ENCODE peak calls at places on chromosomes 6 and 20, in nine cellular contexts. W, C, Y, U, A, N, F, J and H are unnamed samples.

GRCh38 chr6:21188505-21189223 is 404.9 kb upstream of the SOX4 start:
- DNase-seq in W (no peak), C (no peak), Y (no peak), U (no peak), A (no peak), N (no peak), F (no peak), J (peak; percentile 16), H (no peak)

GRCh38 chr6:133756046-133756445 is 132.9 kb upstream of the TCF21 start:
- DNase-seq in W (no peak), C (no peak), Y (no peak), U (no peak), A (no peak), N (no peak), F (peak; percentile 89), J (peak; percentile 62), H (peak; percentile 85)

GRCh38 chr6:97842536-97842935 is 559.5 kb upstream of the MMS22L start:
- DNase-seq in W (no peak), C (no peak), Y (no peak), U (no peak), A (no peak), N (peak; percentile 1), F (no peak), J (no peak), H (peak; percentile 70)

GRCh38 chr6:134145786-134146185 is 93.4 kb upstream of the SLC2A12 start:
- DNase-seq in W (no peak), C (no peak), Y (no peak), U (no peak), A (no peak), N (no peak), F (peak; percentile 59), J (peak; percentile 40), H (peak; percentile 64)

GRCh38 chr20:52219441-52219840 is 27.9 kb upstream of the ZFP64 start:
- DNase-seq in W (no peak), C (no peak), Y (no peak), U (no peak), A (peak; percentile 47), N (no peak), F (no peak), J (no peak), H (no peak)

GRCh38 chr6:128495536-128496333 is 24.7 kb downstream of the PTPRK start:
- DNase-seq in W (no peak), C (no peak), Y (no peak), U (no peak), A (no peak), N (no peak), F (no peak), J (no peak), H (no peak)

GRCh38 chr20:60869626-60870025 is 382.4 kb upstream of the CDH4 start:
- DNase-seq in W (no peak), C (no peak), Y (no peak), U (no peak), A (no peak), N (no peak), F (no peak), J (no peak), H (peak; percentile 19)

GRCh38 chr6:70834520-70834919 is 122.3 kb downstream of the B3GAT2 start:
- DNase-seq in W (no peak), C (no peak), Y (no peak), U (no peak), A (no peak), N (peak; percentile 12), F (peak; percentile 36), J (peak; percentile 45), H (peak; percentile 12)

GRCh38 chr6:116190550-116190949 is 63.3 kb downstream of the TSPYL4 start:
- DNase-seq in W (no peak), C (no peak), Y (no peak), U (no peak), A (no peak), N (no peak), F (peak; percentile 80), J (peak; percentile 92), H (peak; percentile 74)

GRCh38 chr20:14498809-14499208 is 161.4 kb upstream of the FLRT3 start:
- DNase-seq in W (peak; percentile 9), C (no peak), Y (no peak), U (no peak), A (peak; percentile 52), N (no peak), F (no peak), J (no peak), H (no peak)

GRCh38 chr6:149249370-149250357 is 67.8 kb upstream of the TAB2 start:
- DNase-seq in W (no peak), C (no peak), Y (no peak), U (no peak), A (no peak), N (no peak), F (peak; percentile 21), J (no peak), H (no peak)

GRCh38 chr20:21183722-21184121 is 57.8 kb downstream of the KIZ start:
- DNase-seq in W (no peak), C (no peak), Y (no peak), U (no peak), A (no peak), N (peak; percentile 45), F (peak; percentile 22), J (no peak), H (peak; percentile 62)

GRCh38 chr6:36727491-36728021 is 29.9 kb downstream of the RAB44 start:
- DNase-seq in W (no peak), C (no peak), Y (no peak), U (peak; percentile 16), A (no peak), N (no peak), F (peak; percentile 23), J (peak; percentile 42), H (peak; percentile 37)

GRCh38 chr6:37653933-37654565 is 43.6 kb downstream of the MDGA1 start:
- DNase-seq in W (no peak), C (no peak), Y (no peak), U (no peak), A (peak; percentile 83), N (peak; percentile 35), F (peak; percentile 72), J (peak; percentile 39), H (peak; percentile 65)

GRCh38 chr20:2386516-2387179 is 5.9 kb downstream of the TGM6 start:
- DNase-seq in W (no peak), C (no peak), Y (no peak), U (no peak), A (peak; percentile 57), N (peak; percentile 18), F (peak; percentile 34), J (peak; percentile 29), H (peak; percentile 43)

GRCh38 chr20:2800590-2801458 is at the start of gene CPXM1:
- DNase-seq in W (peak; percentile 66), C (no peak), Y (no peak), U (no peak), A (peak; percentile 93), N (no peak), F (no peak), J (no peak), H (peak; percentile 6)

GRCh38 chr6:149896491-149896890 is 1.4 kb downstream of the RAET1E start:
- DNase-seq in W (no peak), C (no peak), Y (no peak), U (no peak), A (no peak), N (peak; percentile 48), F (peak; percentile 55), J (peak; percentile 29), H (peak; percentile 58)

GRCh38 chr6:156390621-156391378 is 386.4 kb upstream of the ARID1B start:
- DNase-seq in W (no peak), C (no peak), Y (no peak), U (no peak), A (peak; percentile 64), N (no peak), F (no peak), J (no peak), H (no peak)

GRCh38 chr6:90414352-90414751 is 117.7 kb upstream of the BACH2 start:
- DNase-seq in W (no peak), C (no peak), Y (no peak), U (no peak), A (peak; percentile 34), N (no peak), F (no peak), J (no peak), H (no peak)

GRCh38 chr6:90413396-90413795 is 116.8 kb upstream of the BACH2 start:
- DNase-seq in W (no peak), C (no peak), Y (no peak), U (no peak), A (peak; percentile 62), N (no peak), F (no peak), J (no peak), H (no peak)

GRCh38 chr6:90415178-90415577 is 118.5 kb upstream of the BACH2 start:
- DNase-seq in W (no peak), C (no peak), Y (no peak), U (no peak), A (peak; percentile 30), N (no peak), F (no peak), J (no peak), H (no peak)

GRCh38 chr6:90412538-90413369 is 116.1 kb upstream of the BACH2 start:
- DNase-seq in W (no peak), C (no peak), Y (no peak), U (no peak), A (peak; percentile 72), N (no peak), F (no peak), J (no peak), H (no peak)

DNA sequence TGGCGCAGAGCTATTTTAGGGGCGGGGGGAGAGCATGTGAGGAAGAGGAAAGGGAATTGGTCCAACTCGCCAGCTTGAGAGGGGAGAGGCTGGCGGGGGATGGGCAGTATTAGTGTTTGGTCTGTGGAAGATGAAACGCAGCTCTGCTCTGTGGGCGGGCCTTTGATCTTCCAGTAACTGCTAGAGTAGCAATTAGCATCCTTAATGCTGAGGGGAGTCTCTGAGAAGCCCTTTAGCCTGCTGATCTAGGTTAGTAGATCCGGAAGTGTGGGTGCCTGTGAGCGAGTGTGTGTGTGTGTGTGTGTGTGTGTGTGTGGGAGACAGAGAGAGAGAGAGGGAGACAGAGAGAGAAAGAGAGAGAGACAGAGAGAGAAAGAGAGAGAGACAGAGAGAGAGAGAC is 117.2 kb upstream of the BACH2 start:
- DNase-seq in W (no peak), C (no peak), Y (peak; percentile 71), U (no peak), A (peak; percentile 86), N (no peak), F (no peak), J (peak; percentile 42), H (peak; percentile 10)
- H3K4me3 ChIP-seq in W (peak overlapping the region; percentile 24), C (peak overlapping the region; percentile 10), Y (no peak overlapping the region), U (peak overlapping the region; percentile 33), A (no peak overlapping the region), N (peak overlapping the region; percentile 38), F (no peak overlapping the region), J (peak overlapping the region; percentile 33), H (no peak overlapping the region)

GRCh38 chr6:113903666-113904330 is 46.7 kb downstream of the MARCKS start:
- DNase-seq in W (no peak), C (no peak), Y (no peak), U (no peak), A (peak; percentile 52), N (peak; percentile 10), F (peak; percentile 77), J (peak; percentile 23), H (peak; percentile 20)
- H3K4me3 ChIP-seq in W (no peak overlapping the region), C (peak overlapping the region; percentile 14), Y (no peak overlapping the region), U (no peak overlapping the region), A (no peak overlapping the region), N (no peak overlapping the region), F (no peak overlapping the region), J (no peak overlapping the region), H (no peak overlapping the region)

GRCh38 chr6:142030115-142030619 is 102.6 kb upstream of the GJE1 start:
- DNase-seq in W (peak; percentile 45), C (no peak), Y (no peak), U (no peak), A (peak; percentile 54), N (no peak), F (peak; percentile 60), J (peak; percentile 38), H (peak; percentile 53)
- H3K4me3 ChIP-seq in W (no peak overlapping the region), C (no peak overlapping the region), Y (no peak overlapping the region), U (no peak overlapping the region), A (no peak overlapping the region), N (peak overlapping the region; percentile 19), F (peak overlapping the region; percentile 25), J (peak overlapping the region; percentile 33), H (peak overlapping the region; percentile 32)

GRCh38 chr20:57480444-57481152 is 44.3 kb downstream of the CTCFL start:
- DNase-seq in W (no peak), C (peak; percentile 10), Y (peak; percentile 55), U (no peak), A (peak; percentile 34), N (no peak), F (no peak), J (no peak), H (no peak)
- H3K4me3 ChIP-seq in W (no peak overlapping the region), C (no peak overlapping the region), Y (no peak overlapping the region), U (no peak overlapping the region), A (no peak overlapping the region), N (no peak overlapping the region), F (no peak overlapping the region), J (no peak overlapping the region), H (no peak overlapping the region)